ENCODE peak calls at places on chromosomes 13 and 19, in ten cellular contexts. P, S, U, L, Q, C, A, V, F and B are unnamed samples. For H3K9me3, the result is how much of the 10 kb centered on the place peaks cover.

GRCh38 chr13:111270126-111270525 is 50.3 kb upstream of the TEX29 start:
- DNase-seq in L (no peak), V (no peak), U (no peak), F (no peak), C (no peak), Q (no peak), A (no peak), P (no peak), S (no peak), B (no peak)

GRCh38 chr19:58581227-58582141 is 8.3 kb upstream of the MZF1 start:
- DNase-seq in L (peak), S (peak), C (peak), U (peak), P (no peak), F (peak), A (peak), V (peak), Q (peak), B (no peak)

GRCh38 chr19:5621311-5621944 is 1.1 kb downstream of the SAFB2 start:
- DNase-seq in U (peak), A (no peak), Q (peak), V (peak), L (peak), S (peak), P (peak), C (peak), F (no peak), B (no peak)

GRCh38 chr19:47398707-47399106 is 20.6 kb downstream of the MEIS3 start:
- DNase-seq in A (no peak), U (no peak), S (no peak), C (no peak), L (no peak), Q (no peak), P (no peak), V (no peak), F (no peak), B (no peak)

GRCh38 chr13:47603365-47603764 is 397.7 kb downstream of the SUCLA2 start:
- DNase-seq in L (no peak), P (no peak), Q (no peak), C (no peak), A (no peak), F (no peak), S (no peak), V (no peak), U (no peak), B (no peak)

GRCh38 chr13:40665754-40666057 is 735 bp downstream of the FOXO1 start:
- DNase-seq in Q (no peak), L (no peak), F (peak), S (no peak), V (no peak), C (no peak), P (no peak), U (no peak), A (no peak), B (no peak)

GRCh38 chr19:43807651-43808050 is 5.4 kb upstream of the LYPD5 start:
- DNase-seq in S (no peak), C (no peak), L (no peak), U (no peak), A (no peak), Q (no peak), P (no peak), V (no peak), F (no peak), B (no peak)

GRCh38 chr13:62482351-62482750 is 1066.7 kb upstream of the PCDH20 start:
- DNase-seq in P (no peak), Q (no peak), V (peak), A (no peak), S (no peak), U (no peak), L (no peak), F (no peak), C (no peak), B (no peak)

GRCh38 chr13:97474581-97474980 is 40.6 kb downstream of the RAP2A start:
- DNase-seq in F (no peak), L (no peak), A (no peak), V (peak), C (no peak), Q (no peak), P (no peak), U (no peak), S (no peak), B (no peak)

GRCh38 chr13:95604534-95604915 is 40.0 kb downstream of the DZIP1 start:
- DNase-seq in Q (no peak), A (no peak), U (no peak), S (no peak), F (no peak), P (no peak), L (no peak), C (no peak), V (no peak), B (no peak)

GRCh38 chr19:1690570-1691307 is 38.3 kb upstream of the TCF3 start:
- DNase-seq in S (peak), Q (peak), U (peak), P (no peak), A (peak), L (peak), F (no peak), C (no peak), V (no peak), B (no peak)

GRCh38 chr13:98664924-98665637 is 87.4 kb downstream of the SLC15A1 start:
- DNase-seq in F (no peak), Q (no peak), U (no peak), C (no peak), V (no peak), S (no peak), A (no peak), P (no peak), L (no peak), B (no peak)

GRCh38 chr13:75050419-75051066 is 431.4 kb downstream of the TBC1D4 start:
- DNase-seq in A (no peak), C (no peak), P (no peak), L (no peak), V (no peak), S (no peak), F (no peak), Q (no peak), U (no peak), B (no peak)

GRCh38 chr19:55255618-55256423 is 3.0 kb downstream of the PPP6R1 start:
- DNase-seq in F (peak), C (no peak), S (peak), P (no peak), Q (peak), A (no peak), V (no peak), L (no peak), U (no peak), B (no peak)

GRCh38 chr13:109868583-109869311 is 82.4 kb upstream of the IRS2 start:
- DNase-seq in S (no peak), C (no peak), Q (no peak), F (peak), P (no peak), L (peak), A (no peak), V (no peak), U (no peak), B (no peak)

DNA sequence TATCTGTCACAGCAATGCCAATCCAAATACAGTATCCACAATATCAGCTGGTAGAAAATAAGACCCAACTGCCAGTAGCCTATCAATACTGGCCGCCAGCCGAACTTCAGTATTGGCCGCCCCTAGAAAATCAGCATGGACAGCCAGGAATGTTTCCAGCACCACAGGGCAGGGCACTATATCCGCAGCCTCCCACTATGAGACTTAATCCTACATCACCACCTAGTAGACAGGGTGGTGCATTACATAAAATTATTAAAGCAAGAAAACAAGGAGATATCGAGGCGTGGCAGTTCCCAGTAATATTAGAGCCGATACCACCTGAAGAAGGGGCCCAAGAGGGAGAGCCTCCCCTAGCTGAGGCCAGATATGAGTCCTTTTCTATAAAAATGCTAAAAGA is 111.3 kb downstream of the ZNF486 start:
- DNase-seq in C (no peak), P (peak), L (no peak), S (peak), F (no peak), V (no peak), Q (peak), A (no peak), U (no peak), B (no peak)
- H3K9me3 ChIP-seq in C (under half), P (under half), L (under half), S (under half), F (under half), V (under half), Q (under half), A (under half), U (under half), B (under half)

DNA sequence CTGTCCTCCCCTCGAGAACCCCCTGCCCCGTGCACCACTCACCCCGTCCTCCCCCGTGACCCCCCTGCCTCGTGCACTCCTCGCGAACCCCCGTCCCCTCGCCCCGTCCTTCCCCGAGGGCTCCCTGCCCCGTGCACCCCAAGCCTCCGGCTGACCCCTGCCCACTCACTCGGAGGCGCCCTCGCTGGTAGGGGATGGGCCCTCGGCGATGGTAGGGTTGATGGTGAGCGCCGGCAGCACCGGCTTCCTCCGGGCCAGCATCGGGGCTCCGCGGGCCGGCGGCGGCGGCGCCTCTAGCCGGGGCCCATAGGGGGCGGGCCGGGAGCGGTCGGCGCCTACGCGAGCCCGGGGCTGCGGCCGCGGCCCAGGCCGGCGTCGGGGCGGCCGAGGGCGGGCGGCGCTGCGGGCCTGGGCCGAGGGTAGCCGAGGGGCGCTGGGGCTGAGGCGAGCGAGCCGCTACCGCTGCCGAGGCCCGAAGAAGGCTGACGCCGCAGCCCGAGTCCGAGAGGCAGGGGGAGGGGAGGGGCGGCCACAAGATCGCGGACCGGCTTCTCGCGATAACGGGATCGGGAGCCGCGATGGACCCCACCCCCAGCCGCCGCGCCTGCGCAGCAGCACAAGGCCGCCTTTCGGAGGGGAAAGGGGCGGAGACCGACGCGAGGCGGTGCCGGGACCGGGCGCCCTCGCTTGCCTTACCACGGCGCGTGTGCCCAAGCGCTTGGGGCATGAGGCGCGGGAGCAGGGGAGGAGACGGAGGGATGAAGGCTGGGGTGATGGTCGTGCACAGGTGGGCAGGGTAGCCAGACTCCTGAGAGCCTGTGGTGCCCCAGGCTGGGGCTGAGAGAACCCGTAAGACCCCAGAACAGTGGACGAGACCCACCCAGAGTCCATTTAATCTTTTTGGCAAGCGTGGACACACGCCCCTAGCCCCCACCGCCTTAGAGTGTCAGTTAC is at the start of gene MAP2K2:
- DNase-seq in L (peak), P (peak), S (peak), A (peak), V (peak), U (peak), F (peak), Q (peak), C (peak), B (peak)
- TF ChIP-seq POLR2A in L (peak), P (peak), S (no peak), A (peak), V (peak), U (peak), F (peak), Q (peak), C (peak), B (no peak)

GRCh38 chr19:12527034-12527836 is 24.0 kb downstream of the ZNF564 start:
- DNase-seq in F (no peak), V (peak), Q (no peak), U (no peak), P (no peak), C (no peak), S (no peak), A (no peak), L (no peak), B (no peak)
- H3K9me3 ChIP-seq in F (half or more), V (under half), Q (half or more), U (half or more), P (half or more), C (half or more), S (half or more), A (under half), L (under half), B (half or more)

GRCh38 chr19:46205183-46205984 is 24.2 kb upstream of the IGFL1 start:
- DNase-seq in L (no peak), V (no peak), C (no peak), P (no peak), U (no peak), Q (no peak), A (no peak), F (no peak), S (no peak), B (no peak)
- TF ChIP-seq POLR2A in L (no peak), V (no peak), C (no peak), P (no peak), U (no peak), Q (no peak), A (no peak), F (no peak), S (no peak), B (no peak)

GRCh38 chr19:31639306-31639705 is 290.1 kb upstream of the TSHZ3 start:
- DNase-seq in S (no peak), A (no peak), P (no peak), V (no peak), L (no peak), U (no peak), Q (no peak), C (no peak), F (no peak), B (no peak)

GRCh38 chr19:31641591-31641990 is 292.4 kb upstream of the TSHZ3 start:
- DNase-seq in Q (no peak), F (no peak), P (no peak), S (no peak), V (no peak), U (no peak), A (no peak), C (no peak), L (no peak), B (no peak)
- H3K9me3 ChIP-seq in Q (under half), F (under half), P (under half), S (under half), V (under half), U (under half), A (under half), C (under half), L (under half), B (under half)